ENCODE peak calls at places on chromosomes 1 and 21, in seven cellular contexts. G, Y, V, K, H, P and N are unnamed samples.

GRCh38 chr1:25072461-25072860 is 142.4 kb upstream of the RUNX3 start:
- DNase-seq in G (no peak), Y (no peak), V (no peak), K (no peak), H (no peak), P (no peak), N (no peak)

GRCh38 chr21:15293251-15293650 is 228.5 kb upstream of the NRIP1 start:
- DNase-seq in G (no peak), Y (no peak), V (peak), K (peak), H (no peak), P (peak), N (no peak)

GRCh38 chr1:25134801-25135585 is 97.3 kb downstream of the SYF2 start:
- DNase-seq in G (no peak), Y (no peak), V (no peak), K (no peak), H (no peak), P (no peak), N (no peak)

GRCh38 chr1:5707566-5708178 is 284.6 kb downstream of the NPHP4 start:
- DNase-seq in G (no peak), Y (no peak), V (no peak), K (no peak), H (peak), P (no peak), N (no peak)

GRCh38 chr1:226901421-226901820 is 31.0 kb downstream of the PSEN2 start:
- DNase-seq in G (no peak), Y (no peak), V (no peak), K (no peak), H (no peak), P (no peak), N (no peak)

GRCh38 chr1:205016584-205016983 is 26.4 kb upstream of the CNTN2 start:
- DNase-seq in G (no peak), Y (no peak), V (no peak), K (no peak), H (no peak), P (no peak), N (no peak)

GRCh38 chr1:6982860-6983259 is 197.6 kb downstream of the CAMTA1 start:
- DNase-seq in G (no peak), Y (no peak), V (no peak), K (no peak), H (no peak), P (no peak), N (no peak)

GRCh38 chr1:196393742-196394141 is 214.5 kb downstream of the KCNT2 start:
- DNase-seq in G (no peak), Y (no peak), V (no peak), K (peak), H (no peak), P (peak), N (no peak)

GRCh38 chr21:33265664-33266049 is 510 bp upstream of the IL10RB start:
- DNase-seq in G (no peak), Y (no peak), V (no peak), K (peak), H (peak), P (peak), N (no peak)

GRCh38 chr1:234326493-234327366 is 46.5 kb upstream of the COA6 start:
- DNase-seq in G (no peak), Y (peak), V (peak), K (peak), H (peak), P (peak), N (peak)

GRCh38 chr1:153490272-153491051 is 30.0 kb upstream of the S100A7 start:
- DNase-seq in G (peak), Y (no peak), V (peak), K (peak), H (peak), P (peak), N (peak)

GRCh38 chr1:182739545-182739944 is 50.0 kb upstream of the NPL start:
- DNase-seq in G (no peak), Y (no peak), V (no peak), K (no peak), H (no peak), P (no peak), N (peak)